ENCODE peak calls at places on chromosomes 12 and 14, in nine cellular contexts. Y is esophagus squamous epithelium, W is upper lobe of right lung, R is ovary, F is cardiac muscle cell, Z is tibial nerve, J is PC-9, I is HCT116, V is heart left ventricle. Q is an unnamed sample.
A peak's percentile ranks its signal among the peaks of the same experiment; 100 is the strongest.

GRCh38 chr14:58455593-58456265 is 28.2 kb downstream of the KIAA0586 start:
- DNase-seq in Y (no peak), W (no peak), R (no peak), F (no peak), Z (no peak), J (peak; percentile 84), I (no peak), V (no peak), Q (no peak)

GRCh38 chr12:92421701-92422100 is 276.1 kb upstream of the BTG1 start:
- DNase-seq in Y (no peak), W (no peak), R (no peak), F (no peak), Z (no peak), J (no peak), I (no peak), V (no peak), Q (no peak)

GRCh38 chr14:70013269-70013873 is 134.2 kb downstream of the SMOC1 start:
- DNase-seq in Y (no peak), W (no peak), R (no peak), F (peak; percentile 32), Z (no peak), J (no peak), I (peak; percentile 23), V (no peak), Q (peak; percentile 58)

GRCh38 chr12:1857821-1858220 is 37.5 kb downstream of the LRTM2 start:
- DNase-seq in Y (no peak), W (no peak), R (no peak), F (no peak), Z (no peak), J (no peak), I (no peak), V (no peak), Q (no peak)

GRCh38 chr12:102144221-102144620 is 24.2 kb downstream of the PARPBP start:
- DNase-seq in Y (no peak), W (no peak), R (no peak), F (no peak), Z (no peak), J (no peak), I (no peak), V (no peak), Q (no peak)

GRCh38 chr12:51601241-51601640 is 10.2 kb downstream of the SCN8A start:
- DNase-seq in Y (no peak), W (no peak), R (no peak), F (no peak), Z (no peak), J (no peak), I (no peak), V (no peak), Q (no peak)

GRCh38 chr14:59463773-59464650 is 1.2 kb downstream of the GPR135 start:
- DNase-seq in Y (no peak), W (peak; percentile 68), R (peak; percentile 70), F (no peak), Z (no peak), J (no peak), I (no peak), V (peak; percentile 31), Q (no peak)

GRCh38 chr14:101819251-101819990 is 57.9 kb downstream of the PPP2R5C start:
- DNase-seq in Y (no peak), W (no peak), R (no peak), F (no peak), Z (no peak), J (no peak), I (no peak), V (no peak), Q (no peak)

GRCh38 chr14:91946313-91947195 is 940 bp downstream of the FBLN5 start:
- DNase-seq in Y (no peak), W (no peak), R (no peak), F (no peak), Z (no peak), J (no peak), I (no peak), V (no peak), Q (peak; percentile 13)

GRCh38 chr12:13981296-13981962 is at the start of gene GRIN2B:
- DNase-seq in Y (no peak), W (no peak), R (no peak), F (peak; percentile 22), Z (no peak), J (no peak), I (peak; percentile 2), V (no peak), Q (no peak)

GRCh38 chr14:23483216-23483854 is 13.8 kb downstream of the NGDN start:
- DNase-seq in Y (no peak), W (no peak), R (no peak), F (peak; percentile 64), Z (no peak), J (no peak), I (no peak), V (no peak), Q (no peak)

DNA sequence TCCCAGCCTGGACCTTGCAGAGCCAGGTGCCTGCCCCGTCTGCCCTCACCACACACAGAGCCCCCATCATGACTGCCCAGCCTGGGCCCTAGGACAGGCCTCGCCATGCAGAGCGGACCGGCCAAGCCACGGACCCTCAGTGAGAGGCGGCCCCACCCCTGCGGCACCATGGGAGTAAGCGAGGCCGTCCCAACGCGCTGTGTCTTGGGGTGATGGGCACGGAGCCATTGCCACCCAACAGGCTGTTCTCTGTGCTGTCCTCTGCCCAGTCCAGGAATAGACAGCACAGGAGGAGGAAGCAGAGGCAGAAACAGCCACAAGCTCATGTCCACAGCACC is 39.2 kb downstream of the GALNT9 start:
- DNase-seq in Y (no peak), W (no peak), R (no peak), F (no peak), Z (no peak), J (no peak), I (no peak), V (no peak), Q (no peak)
- TF ChIP-seq CTCF in Y (no peak), W (no peak), R (no peak), F (no peak), Z (no peak), J (no peak), I (no peak), V (no peak), Q (no peak)

DNA sequence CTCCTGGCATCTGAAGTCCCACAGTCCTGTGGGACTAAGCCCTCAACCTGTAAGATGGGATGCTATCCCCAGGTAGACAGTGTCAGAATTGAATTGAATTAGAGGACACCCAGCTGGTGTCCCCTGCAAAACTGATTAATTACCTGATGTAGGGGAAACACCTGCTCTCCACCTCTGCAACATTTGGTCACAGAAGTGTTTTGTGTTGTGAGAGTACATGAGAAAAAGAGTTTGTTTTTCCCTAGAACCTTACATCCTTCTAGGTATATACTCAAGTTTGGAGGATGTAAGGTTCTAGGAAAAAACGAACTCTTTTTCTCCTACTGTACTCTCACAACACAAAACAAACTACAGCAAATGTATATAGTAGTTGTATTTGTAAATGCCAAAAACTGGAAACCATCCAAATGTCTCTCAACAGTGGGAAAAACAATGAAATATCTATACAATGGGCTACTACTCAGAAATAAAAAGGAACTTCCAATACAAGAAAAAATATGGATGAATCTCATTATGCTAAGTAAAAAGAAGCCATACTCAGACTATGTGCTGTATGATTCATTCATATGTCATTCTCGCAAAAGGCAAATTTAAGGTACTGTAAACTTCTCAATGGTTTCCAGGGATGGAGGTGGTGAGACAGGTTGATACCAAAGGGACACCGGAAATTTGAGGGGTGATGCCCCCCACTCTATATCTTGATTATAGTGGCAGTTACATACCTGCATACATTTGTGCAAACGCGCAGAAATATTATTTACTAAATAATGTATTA is 160.7 kb downstream of the MED13L start:
- DNase-seq in Y (no peak), W (no peak), R (no peak), F (no peak), Z (no peak), J (no peak), I (no peak), V (no peak), Q (no peak)
- H3K4me1 ChIP-seq in Y (peaks cover 14% of the 10 kb centered on the region), W (peaks cover 27% of the 10 kb centered on the region), R (peaks cover 4% of the 10 kb centered on the region), F (peaks cover 40% of the 10 kb centered on the region), Z (peaks cover 40% of the 10 kb centered on the region), J (peaks cover 15% of the 10 kb centered on the region), I (peaks cover 23% of the 10 kb centered on the region), V (peaks cover 47% of the 10 kb centered on the region), Q (peaks cover 9% of the 10 kb centered on the region)

DNA sequence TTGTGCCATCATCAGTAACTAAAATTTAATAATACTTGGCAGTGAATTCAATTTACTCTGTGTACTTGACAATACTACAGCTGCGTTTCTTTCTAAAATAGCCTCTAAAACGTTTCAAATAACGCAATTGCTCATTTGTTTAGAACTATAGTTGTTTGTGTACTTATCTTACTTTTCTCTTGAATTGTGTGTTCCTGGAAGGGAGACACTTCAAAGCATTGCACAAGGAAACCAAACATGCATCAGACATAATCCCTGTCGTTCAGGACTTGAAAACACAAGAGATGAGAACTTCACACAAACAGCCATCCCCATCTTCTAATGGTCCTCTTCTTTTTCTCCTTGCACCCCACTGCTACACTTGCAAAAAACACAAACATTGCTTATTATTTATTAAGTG is 38.4 kb downstream of the PTGER2 start:
- DNase-seq in Y (no peak), W (no peak), R (no peak), F (no peak), Z (no peak), J (no peak), I (no peak), V (no peak), Q (no peak)
- H3K4me3 ChIP-seq in Y (no peak overlapping the region), W (no peak overlapping the region), R (no peak overlapping the region), F (no peak overlapping the region), Z (no peak overlapping the region), J (no peak overlapping the region), I (no peak overlapping the region), V (no peak overlapping the region), Q (no peak overlapping the region)

GRCh38 chr12:57765698-57766463 is 997 bp downstream of the CYP27B1 start:
- DNase-seq in Y (no peak), W (no peak), R (no peak), F (no peak), Z (no peak), J (no peak), I (no peak), V (no peak), Q (peak; percentile 52)

GRCh38 chr12:57764662-57765002 is 2.2 kb downstream of the CYP27B1 start:
- DNase-seq in Y (no peak), W (peak; percentile 72), R (no peak), F (no peak), Z (no peak), J (no peak), I (no peak), V (no peak), Q (peak; percentile 79)

GRCh38 chr12:57766464-57767311 is at the start of gene CYP27B1:
- DNase-seq in Y (no peak), W (peak; percentile 77), R (peak; percentile 67), F (peak; percentile 45), Z (no peak), J (no peak), I (no peak), V (no peak), Q (peak; percentile 91)

GRCh38 chr12:57763881-57764661 is 2.8 kb downstream of the CYP27B1 start:
- DNase-seq in Y (no peak), W (no peak), R (no peak), F (no peak), Z (no peak), J (no peak), I (no peak), V (no peak), Q (no peak)

DNA sequence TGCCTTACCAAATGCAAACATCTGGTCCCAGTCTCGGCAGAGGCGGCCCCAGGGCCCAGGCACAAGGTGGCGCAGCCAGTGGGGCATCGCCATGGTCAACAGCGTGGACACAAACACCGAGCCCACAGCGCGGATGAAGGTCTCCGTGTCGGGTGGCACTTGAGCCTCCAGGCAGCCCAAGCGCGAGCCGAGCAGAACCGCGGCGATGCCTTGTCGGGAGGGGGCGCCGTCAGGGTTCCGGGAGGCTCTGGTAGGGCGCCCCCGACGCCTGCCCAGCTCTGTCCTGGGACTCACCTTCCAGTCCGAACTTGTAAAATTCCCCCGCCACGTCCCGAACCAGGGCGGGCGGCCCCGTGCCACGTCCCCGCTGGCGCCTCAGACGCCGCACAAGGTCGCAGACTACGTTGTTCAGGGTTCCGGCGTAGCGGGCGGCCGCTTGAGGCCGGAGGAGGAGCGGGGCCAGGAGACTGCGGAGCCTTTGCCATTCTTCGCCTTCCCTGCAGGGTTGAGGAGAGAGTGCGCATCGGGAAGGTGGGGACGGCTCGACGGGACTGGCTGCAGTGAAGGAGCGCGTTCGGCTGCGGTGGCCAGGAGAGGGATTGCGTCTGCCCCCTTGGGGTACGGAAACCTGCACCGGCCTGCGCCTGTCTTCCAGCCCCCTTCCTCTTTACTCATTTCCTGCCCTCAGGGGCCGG is 1.7 kb downstream of the CYP27B1 start:
- DNase-seq in Y (no peak), W (peak; percentile 79), R (no peak), F (peak; percentile 36), Z (no peak), J (no peak), I (no peak), V (no peak), Q (peak; percentile 53)
- TF ChIP-seq CTCF in Y (no peak), W (peak; percentile 36), R (no peak), F (peak; percentile 47), Z (no peak), J (peak; percentile 20), I (peak; percentile 44), V (peak; percentile 44), Q (peak; percentile 24)

Q was measured in thyroid gland.